ENCODE peak calls at places on chromosome 12, in eight cellular contexts. P, S, L, K, G, J, T and D are unnamed samples.

GRCh38 chr12:7346571-7347225 is 42.8 kb downstream of the ACSM4 start:
- DNase-seq in T (no peak), S (peak; percentile 45), K (no peak), L (no peak), G (no peak), P (no peak), J (no peak), D (no peak)

GRCh38 chr12:108850854-108851573 is 6.4 kb downstream of the SSH1 start:
- DNase-seq in K (peak; percentile 85), G (peak; percentile 81), J (no peak), P (no peak), T (no peak), S (peak; percentile 54), L (peak; percentile 91), D (peak; percentile 78)

GRCh38 chr12:89918172-89918880 is 209.7 kb upstream of the ATP2B1 start:
- DNase-seq in J (no peak), L (no peak), K (no peak), G (no peak), P (no peak), S (no peak), T (no peak), D (no peak)

GRCh38 chr12:32561931-32562341 is 117.2 kb upstream of the DNM1L start:
- DNase-seq in J (peak; percentile 90), S (no peak), L (no peak), P (no peak), T (no peak), K (no peak), G (no peak), D (no peak)

GRCh38 chr12:121718653-121719239 is 6.2 kb downstream of the TMEM120B start:
- DNase-seq in T (no peak), P (no peak), J (no peak), G (no peak), S (no peak), L (no peak), K (peak; percentile 69), D (no peak)

GRCh38 chr12:75784591-75784990 is 247.0 kb downstream of the PHLDA1 start:
- DNase-seq in S (peak; percentile 82), G (peak; percentile 87), T (no peak), P (peak; percentile 91), K (no peak), J (no peak), L (peak; percentile 14), D (peak; percentile 9)

GRCh38 chr12:46771268-46771837 is 54.4 kb downstream of the SLC38A4 start:
- DNase-seq in K (no peak), J (no peak), G (no peak), T (no peak), S (peak; percentile 13), P (no peak), L (peak; percentile 61), D (peak; percentile 25)

GRCh38 chr12:46549527-46550265 is 177.1 kb upstream of the SLC38A2 start:
- DNase-seq in P (no peak), J (no peak), G (no peak), S (peak; percentile 83), K (peak; percentile 9), T (no peak), L (peak; percentile 97), D (no peak)

GRCh38 chr12:58584885-58585284 is 335.4 kb downstream of the LRIG3 start:
- DNase-seq in P (no peak), T (no peak), L (peak; percentile 37), K (no peak), G (no peak), S (no peak), J (no peak), D (no peak)

GRCh38 chr12:6183689-6184441 is 16.3 kb upstream of the CD9 start:
- DNase-seq in G (peak; percentile 89), L (peak; percentile 81), P (no peak), T (no peak), J (no peak), S (no peak), K (no peak), D (no peak)

GRCh38 chr12:4562034-4562657 is at the start of gene DYRK4:
- DNase-seq in T (no peak), K (no peak), J (peak; percentile 98), L (peak; percentile 60), G (peak; percentile 80), S (no peak), P (peak; percentile 62), D (peak; percentile 85)

GRCh38 chr12:54005853-54006699 is 2.7 kb upstream of the HOXC8 start:
- DNase-seq in K (peak; percentile 80), S (peak; percentile 76), P (peak; percentile 18), J (peak; percentile 96), L (peak; percentile 62), T (peak; percentile 72), G (peak; percentile 91), D (peak; percentile 92)

GRCh38 chr12:29152223-29152868 is 3.3 kb downstream of the FAR2 start:
- DNase-seq in J (no peak), P (no peak), K (peak; percentile 69), L (no peak), G (no peak), S (no peak), T (no peak), D (no peak)

GRCh38 chr12:78037707-78038106 is 207.0 kb downstream of the NAV3 start:
- DNase-seq in S (no peak), K (no peak), G (no peak), P (no peak), J (no peak), T (no peak), L (no peak), D (no peak)

GRCh38 chr12:15720299-15720698 is 68.9 kb downstream of the EPS8 start:
- DNase-seq in J (no peak), T (no peak), K (no peak), S (peak; percentile 10), G (no peak), L (peak; percentile 29), P (no peak), D (no peak)

GRCh38 chr12:68272732-68273131 is 19.3 kb upstream of the IL22 start:
- DNase-seq in J (no peak), G (no peak), S (no peak), P (no peak), T (no peak), K (no peak), L (no peak), D (no peak)

GRCh38 chr12:113172185-113172584 is 13.1 kb downstream of the DDX54 start:
- DNase-seq in J (no peak), S (no peak), G (no peak), K (no peak), T (no peak), L (no peak), P (no peak), D (no peak)

GRCh38 chr12:57632898-57633825 is at the start of gene B4GALNT1:
- DNase-seq in G (peak; percentile 75), T (peak; percentile 55), P (peak; percentile 69), S (peak; percentile 75), J (peak; percentile 89), K (peak; percentile 69), L (peak; percentile 45), D (peak; percentile 91)

GRCh38 chr12:6078378-6079083 is 45.9 kb downstream of the VWF start:
- DNase-seq in K (no peak), L (no peak), J (no peak), G (no peak), S (peak; percentile 51), T (no peak), P (no peak), D (no peak)

GRCh38 chr12:123478762-123479161 is 20.8 kb downstream of the SNRNP35 start:
- DNase-seq in P (no peak), J (no peak), K (no peak), G (no peak), L (peak; percentile 18), S (peak; percentile 79), T (no peak), D (peak; percentile 50)

GRCh38 chr12:77841467-77842054 is 10.9 kb downstream of the NAV3 start:
- DNase-seq in S (peak; percentile 41), P (no peak), T (no peak), K (peak; percentile 18), J (no peak), L (no peak), G (no peak), D (no peak)

GRCh38 chr12:56080556-56081138 is 682 bp downstream of the ERBB3 start:
- DNase-seq in S (no peak), T (no peak), P (no peak), L (no peak), G (no peak), J (peak; percentile 45), K (no peak), D (no peak)

GRCh38 chr12:113852695-113853490 is 113.2 kb downstream of the RBM19 start:
- DNase-seq in J (no peak), L (no peak), T (no peak), G (no peak), K (no peak), S (no peak), P (peak; percentile 83), D (no peak)

GRCh38 chr12:659090-659683 is 4.1 kb downstream of the NINJ2 start:
- DNase-seq in P (no peak), K (peak; percentile 52), G (no peak), L (no peak), T (no peak), J (peak; percentile 42), S (no peak), D (no peak)

GRCh38 chr12:124040286-124040685 is 67.3 kb downstream of the ZNF664 start:
- DNase-seq in L (no peak), T (no peak), S (no peak), K (no peak), P (no peak), G (no peak), J (no peak), D (no peak)

GRCh38 chr12:15540469-15540872 is 218.2 kb downstream of the PTPRO start:
- DNase-seq in T (no peak), K (no peak), P (no peak), J (no peak), S (peak; percentile 63), G (no peak), L (peak; percentile 78), D (peak; percentile 11)